ENCODE peak calls at places on chromosomes 16 and 17, in seven cellular contexts. I is caudate nucleus; E is H1; B is NCI-H748 treated with DMSO at 0.1 percent for 48 hours; G is hypothalamus; S is IMR-90; J is effector CD4-positive, alpha-beta T cell. N is an unnamed sample.

GRCh38 chr17:48261297-48261880 is 153.8 kb downstream of the SNX11 start:
- DNase-seq in I (no peak), E (peak; percentile 70), B (no peak), G (no peak), S (peak; percentile 11), J (no peak), N (peak; percentile 75)

GRCh38 chr17:38417210-38417951 is 10.9 kb upstream of the ARHGAP23 start:
- DNase-seq in I (no peak), E (no peak), B (no peak), G (no peak), S (no peak), J (no peak), N (peak; percentile 57)

GRCh38 chr16:10126686-10127085 is 55.5 kb downstream of the GRIN2A start:
- DNase-seq in I (peak; percentile 4), E (no peak), B (no peak), G (no peak), S (peak; percentile 5), J (no peak), N (peak; percentile 93)

GRCh38 chr17:77049440-77049839 is 91.3 kb upstream of the SEC14L1 start:
- DNase-seq in I (no peak), E (no peak), B (no peak), G (no peak), S (no peak), J (no peak), N (no peak)

GRCh38 chr17:40198576-40198975 is 20.5 kb upstream of the WIPF2 start:
- DNase-seq in I (no peak), E (no peak), B (no peak), G (no peak), S (no peak), J (no peak), N (no peak)

GRCh38 chr16:2663553-2664521 is 18.5 kb upstream of the KCTD5 start:
- DNase-seq in I (no peak), E (no peak), B (no peak), G (no peak), S (no peak), J (no peak), N (no peak)

GRCh38 chr16:28984619-28985135 is at the start of gene LAT:
- DNase-seq in I (no peak), E (no peak), B (no peak), G (no peak), S (no peak), J (peak; percentile 74), N (no peak)

GRCh38 chr17:29042679-29043538 is at the start of gene PIPOX:
- DNase-seq in I (no peak), E (peak; percentile 81), B (peak; percentile 98), G (peak; percentile 32), S (peak; percentile 15), J (no peak), N (no peak)

GRCh38 chr17:49506282-49506681 is 11.2 kb downstream of the NGFR start:
- DNase-seq in I (no peak), E (no peak), B (no peak), G (no peak), S (no peak), J (no peak), N (no peak)

N was measured in COLO829.